ENCODE peak calls at places on chromosomes 5 and 9, in ten cellular contexts. M is cardiac muscle cell; D is CD8-positive, alpha-beta T cell; Z is A673; O is K562; C is IMR-90; I is PC-3; T is HCT116; F is upper lobe of right lung; G is stomach. X is an unnamed sample. For H3K4me1, the result is how much of the 10 kb centered on the place peaks cover.

GRCh38 chr9:135273077-135273476 is 185.6 kb downstream of the OLFM1 start:
- DNase-seq in Z (peak), G (no peak), M (no peak), I (no peak), O (no peak), F (no peak), T (no peak), C (no peak), D (no peak), X (no peak)

GRCh38 chr9:100216178-100216787 is 117.2 kb downstream of the INVS start:
- DNase-seq in F (no peak), I (peak), D (peak), O (peak), T (peak), G (peak), Z (peak), C (peak), M (peak), X (peak)

GRCh38 chr5:127878174-127878750 is 175.1 kb downstream of the CCDC192 start:
- DNase-seq in I (peak), F (peak), O (peak), G (peak), D (no peak), M (peak), T (peak), Z (peak), C (peak), X (peak)

GRCh38 chr5:139543423-139543991 is 17.6 kb upstream of the UBE2D2 start:
- DNase-seq in O (peak), Z (no peak), G (peak), T (no peak), F (peak), C (peak), I (no peak), D (peak), M (peak), X (peak)

GRCh38 chr5:120155873-120156272 is 308.2 kb upstream of the PRR16 start:
- DNase-seq in I (no peak), M (no peak), D (no peak), T (no peak), C (no peak), O (no peak), F (no peak), G (no peak), Z (no peak), X (no peak)

GRCh38 chr5:172188033-172188892 is at the start of gene STK10:
- DNase-seq in I (peak), M (peak), G (peak), Z (peak), O (peak), T (peak), C (peak), F (peak), D (peak), X (peak)

GRCh38 chr5:109191153-109191558 is 218.6 kb downstream of the PJA2 start:
- DNase-seq in T (peak), M (no peak), I (peak), G (no peak), O (peak), F (no peak), C (peak), Z (peak), D (no peak), X (peak)

GRCh38 chr5:50738864-50739263 is 72.4 kb downstream of the PARP8 start:
- DNase-seq in F (no peak), I (no peak), O (no peak), T (no peak), G (no peak), M (no peak), C (no peak), D (no peak), Z (no peak), X (no peak)

GRCh38 chr9:14768561-14769234 is 46.2 kb upstream of the CER1 start:
- DNase-seq in O (peak), C (peak), I (peak), M (peak), F (no peak), T (peak), Z (peak), D (no peak), G (no peak), X (peak)

GRCh38 chr9:85212887-85213286 is 528.9 kb downstream of the AGTPBP1 start:
- DNase-seq in M (no peak), G (no peak), Z (peak), T (peak), I (no peak), D (no peak), C (no peak), F (no peak), O (no peak), X (no peak)

GRCh38 chr9:81898851-81899250 is 29.4 kb upstream of the SPATA31D4 start:
- DNase-seq in F (no peak), I (no peak), D (no peak), Z (no peak), M (no peak), C (peak), T (no peak), G (no peak), O (no peak), X (no peak)

GRCh38 chr5:79074641-79075040 is 5.1 kb downstream of the BHMT2 start:
- DNase-seq in T (no peak), C (peak), F (no peak), Z (peak), I (peak), D (no peak), O (no peak), M (no peak), G (no peak), X (no peak)

GRCh38 chr5:169798906-169799660 is 162.0 kb downstream of the DOCK2 start:
- DNase-seq in C (no peak), Z (no peak), T (no peak), D (no peak), O (no peak), G (no peak), M (no peak), I (no peak), F (no peak), X (no peak)

GRCh38 chr9:14396171-14396570 is 82.2 kb upstream of the NFIB start:
- DNase-seq in F (no peak), G (no peak), T (no peak), I (no peak), C (no peak), Z (no peak), M (no peak), D (no peak), O (no peak), X (no peak)

GRCh38 chr5:178191661-178192060 is 4.5 kb upstream of the GMCL2 start:
- DNase-seq in F (no peak), C (no peak), G (no peak), I (no peak), T (no peak), O (no peak), Z (no peak), D (no peak), M (no peak), X (no peak)

GRCh38 chr9:136370687-136371530 is 2.6 kb downstream of the CARD9 start:
- DNase-seq in I (no peak), T (no peak), G (no peak), D (no peak), C (peak), O (no peak), F (no peak), Z (no peak), M (no peak), X (no peak)

GRCh38 chr5:175868348-175868723 is 3.0 kb upstream of the CPLX2 start:
- DNase-seq in I (no peak), G (no peak), T (no peak), Z (no peak), C (no peak), O (no peak), F (no peak), M (no peak), D (no peak), X (no peak)

GRCh38 chr9:105004466-105005090 is 76.6 kb upstream of the ABCA1 start:
- DNase-seq in G (no peak), C (no peak), D (no peak), F (no peak), T (no peak), M (no peak), I (no peak), Z (no peak), O (no peak), X (no peak)

GRCh38 chr5:21397693-21398092 is 1409.7 kb upstream of the CDH18 start:
- DNase-seq in G (no peak), M (no peak), I (no peak), Z (no peak), D (no peak), F (no peak), O (no peak), T (no peak), C (no peak), X (no peak)

GRCh38 chr9:130441031-130441430 is 3.7 kb upstream of the ASS1 start:
- DNase-seq in C (no peak), D (no peak), M (no peak), I (no peak), Z (no peak), F (no peak), G (no peak), O (no peak), T (no peak), X (no peak)

GRCh38 chr5:38163636-38164237 is 94.6 kb upstream of the EGFLAM start:
- DNase-seq in I (no peak), O (no peak), T (no peak), C (no peak), D (no peak), F (no peak), M (no peak), Z (no peak), G (no peak), X (no peak)

GRCh38 chr5:88256037-88256436 is 12.6 kb downstream of the TMEM161B start:
- DNase-seq in T (no peak), Z (no peak), M (no peak), I (no peak), G (no peak), F (no peak), D (no peak), C (no peak), O (no peak), X (no peak)

DNA sequence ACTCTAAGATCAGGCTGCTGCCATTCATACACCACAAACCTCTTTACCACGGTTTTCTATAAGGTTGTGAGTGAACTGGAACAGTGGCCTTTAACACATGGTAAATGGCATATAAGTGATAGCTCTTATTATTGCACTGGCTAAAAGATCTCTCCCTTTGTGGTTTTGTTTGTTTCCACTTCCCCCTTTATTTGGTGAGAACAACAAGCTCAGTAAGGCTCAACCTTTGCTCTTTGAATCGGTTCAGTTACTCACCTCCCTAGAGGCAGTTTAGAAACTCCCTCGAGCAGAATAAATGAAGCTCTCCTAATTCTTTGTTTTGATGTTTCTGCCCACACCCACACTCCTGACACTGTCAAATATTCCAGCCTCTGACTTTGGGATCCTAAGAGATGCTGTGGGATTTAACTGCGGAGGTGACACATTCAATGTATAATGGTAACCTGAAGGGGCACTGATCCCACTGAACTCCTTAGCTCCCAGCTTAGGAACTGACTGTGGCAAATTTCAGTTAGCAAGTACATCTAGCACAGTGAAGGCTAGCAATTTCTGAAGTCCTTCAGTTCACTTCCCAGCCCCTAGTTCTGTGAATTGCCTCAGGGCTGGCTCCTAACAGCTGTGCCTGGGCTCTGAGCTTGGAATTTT is 22.5 kb upstream of the RAD23B start:
- DNase-seq in M (no peak), D (no peak), I (no peak), Z (no peak), F (no peak), G (no peak), O (no peak), C (no peak), T (no peak), X (no peak)
- H3K4me3 ChIP-seq in M (no peak), D (no peak), I (no peak), Z (no peak), F (no peak), G (no peak), O (no peak), C (no peak), T (no peak), X (no peak)

GRCh38 chr9:98977246-98977681 is 33.6 kb downstream of the COL15A1 start:
- DNase-seq in M (no peak), D (no peak), O (no peak), G (no peak), T (no peak), I (no peak), C (no peak), F (no peak), Z (no peak), X (no peak)
- H3K4me1 ChIP-seq in M (under half), D (under half), O (under half), G (under half), T (under half), I (under half), C (under half), F (under half), Z (under half), X (under half)

GRCh38 chr9:122397749-122398148 is 26.9 kb downstream of the PTGS1 start:
- DNase-seq in Z (no peak), T (no peak), M (no peak), D (no peak), C (no peak), F (no peak), O (no peak), I (no peak), G (no peak), X (no peak)

GRCh38 chr9:122406264-122406890 is 35.6 kb downstream of the PTGS1 start:
- DNase-seq in D (no peak), Z (no peak), M (no peak), F (no peak), T (no peak), O (no peak), I (no peak), C (no peak), G (no peak), X (no peak)

GRCh38 chr9:122398371-122398924 is 27.6 kb downstream of the PTGS1 start:
- DNase-seq in M (no peak), O (no peak), D (no peak), I (no peak), T (no peak), F (no peak), C (no peak), Z (no peak), G (no peak), X (no peak)

GRCh38 chr9:122403381-122404002 is 32.7 kb downstream of the PTGS1 start:
- DNase-seq in I (no peak), D (no peak), O (no peak), Z (no peak), C (peak), F (no peak), T (no peak), G (no peak), M (no peak), X (no peak)

DNA sequence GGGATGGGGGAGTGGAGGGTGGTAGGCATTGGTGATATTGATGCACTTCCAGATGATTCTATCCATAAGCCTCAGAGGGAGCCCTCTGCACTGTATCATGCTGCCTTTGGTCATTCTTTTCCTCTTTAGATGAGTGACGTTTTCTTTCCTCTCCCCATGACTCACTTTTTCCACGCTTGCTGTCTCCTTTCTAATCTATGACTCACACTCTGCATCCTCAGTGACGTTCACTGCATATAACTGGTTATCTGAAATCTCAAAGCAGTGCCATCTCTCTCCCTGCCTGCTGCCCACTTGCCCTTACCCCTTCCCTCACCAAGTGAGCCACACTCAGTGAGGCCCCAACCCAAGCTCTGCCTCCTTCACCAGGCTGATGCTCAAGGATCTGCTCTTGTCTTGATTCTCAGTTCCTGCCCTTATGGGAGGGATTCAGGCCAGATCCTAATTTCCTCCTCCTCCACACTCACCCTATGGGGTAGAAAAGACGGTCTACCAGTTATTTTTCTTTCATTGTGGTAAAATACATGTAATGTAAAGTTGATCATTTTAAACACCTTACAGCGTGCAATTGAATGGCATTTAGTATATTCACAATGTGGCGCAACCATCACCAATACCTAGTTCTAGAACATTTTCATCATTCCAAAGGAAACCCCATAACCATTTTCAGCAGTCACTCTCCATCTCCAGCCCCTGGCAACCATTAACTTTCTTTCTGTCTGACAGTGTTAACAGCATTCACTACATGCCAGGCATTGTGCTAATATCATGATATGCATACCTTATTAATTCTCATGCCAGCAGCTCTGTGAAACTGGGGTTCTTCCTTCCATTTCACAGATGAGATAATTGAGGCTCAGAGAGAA is 31.8 kb downstream of the PTGS1 start:
- DNase-seq in C (peak), O (peak), D (no peak), G (no peak), T (peak), Z (peak), F (no peak), M (no peak), I (peak), X (no peak)
- TF ChIP-seq CTCF in C (no peak), O (no peak), D (no peak), G (no peak), T (no peak), Z (no peak), F (no peak), M (no peak), I (no peak), X (no peak)

GRCh38 chr9:132670359-132670815 is at the start of gene GTF3C4:
- DNase-seq in T (peak), Z (peak), C (peak), M (peak), G (peak), I (peak), D (peak), F (peak), O (peak), X (peak)

GRCh38 chr9:132670816-132671371 is 630 bp downstream of the GTF3C4 start:
- DNase-seq in F (peak), O (peak), M (peak), T (no peak), C (peak), G (no peak), I (peak), Z (peak), D (peak), X (peak)

GRCh38 chr9:132673355-132673754 is 3.1 kb downstream of the GTF3C4 start:
- DNase-seq in F (no peak), C (peak), D (no peak), G (no peak), Z (peak), M (peak), T (no peak), I (peak), O (peak), X (no peak)

GRCh38 chr9:132671620-132672412 is 1.6 kb downstream of the GTF3C4 start:
- DNase-seq in F (no peak), Z (no peak), C (peak), M (no peak), G (no peak), T (no peak), D (no peak), I (no peak), O (no peak), X (no peak)

DNA sequence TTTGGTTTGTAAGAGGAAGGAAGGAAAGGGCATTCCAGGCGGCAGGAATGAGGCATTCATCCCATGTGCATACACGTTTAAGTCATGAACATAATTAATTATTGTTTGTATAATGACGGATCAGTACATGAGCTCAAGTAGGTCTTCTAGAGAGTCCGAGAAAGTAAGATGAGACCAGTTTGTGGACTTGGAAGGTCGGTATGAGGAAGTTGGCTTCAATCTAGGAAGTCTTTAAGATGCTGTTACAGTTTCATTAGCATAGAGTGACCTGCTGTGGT is 2.1 kb downstream of the GTF3C4 start:
- DNase-seq in M (no peak), F (no peak), C (peak), Z (no peak), O (no peak), I (peak), T (no peak), G (no peak), D (no peak), X (no peak)
- H3K4me3 ChIP-seq in M (no peak), F (no peak), C (no peak), Z (no peak), O (no peak), I (peak), T (no peak), G (no peak), D (no peak), X (peak)

GRCh38 chr5:53323943-53324642 is 156.3 kb upstream of the FST start:
- DNase-seq in M (no peak), I (peak), G (no peak), D (no peak), F (no peak), C (peak), Z (no peak), O (no peak), T (no peak), X (no peak)
- H3K4me1 ChIP-seq in M (under half), I (under half), G (under half), D (under half), F (under half), C (under half), Z (under half), O (under half), T (under half), X (under half)

GRCh38 chr5:83354958-83355357 is 116.6 kb upstream of the VCAN start:
- DNase-seq in I (no peak), C (no peak), G (no peak), D (no peak), M (no peak), O (no peak), F (no peak), T (no peak), Z (no peak), X (no peak)
- TF ChIP-seq CTCF in I (no peak), C (no peak), G (no peak), D (no peak), M (no peak), O (no peak), F (no peak), T (no peak), Z (no peak), X (no peak)

GRCh38 chr5:159104759-159105317 is 5.1 kb upstream of the EBF1 start:
- DNase-seq in M (no peak), C (no peak), F (no peak), Z (no peak), O (no peak), T (no peak), D (no peak), I (no peak), G (no peak), X (no peak)
- H3K4me3 ChIP-seq in M (peak), C (no peak), F (peak), Z (no peak), O (no peak), T (no peak), D (no peak), I (no peak), G (no peak), X (no peak)

GRCh38 chr9:121613009-121613766 is 38.2 kb upstream of the DAB2IP start:
- DNase-seq in C (no peak), M (no peak), F (no peak), I (no peak), O (no peak), D (no peak), T (no peak), Z (peak), G (no peak), X (no peak)

GRCh38 chr9:121609845-121610637 is 41.4 kb upstream of the DAB2IP start:
- DNase-seq in F (no peak), T (peak), M (no peak), D (no peak), I (peak), C (peak), Z (no peak), G (peak), O (no peak), X (peak)

GRCh38 chr9:121607434-121608248 is 43.8 kb upstream of the DAB2IP start:
- DNase-seq in T (peak), C (peak), M (peak), I (peak), F (no peak), G (no peak), Z (peak), O (no peak), D (no peak), X (peak)

GRCh38 chr9:121612511-121612998 is 38.9 kb upstream of the DAB2IP start:
- DNase-seq in D (no peak), Z (peak), I (no peak), M (peak), G (peak), T (no peak), C (no peak), O (no peak), F (peak), X (no peak)

GRCh38 chr9:121610638-121610953 is 40.8 kb upstream of the DAB2IP start:
- DNase-seq in Z (no peak), D (no peak), O (no peak), I (no peak), G (no peak), T (no peak), M (no peak), F (no peak), C (no peak), X (no peak)
- H3K4me1 ChIP-seq in Z (under half), D (under half), O (under half), I (under half), G (half or more), T (half or more), M (half or more), F (under half), C (under half), X (under half)